ENCODE peak calls at places on chromosomes 13 and 19, in five cellular contexts. Y is CD4-positive, alpha-beta T cell; X is body of pancreas; O is right cardiac atrium; C is psoas muscle. F is an unnamed sample.

GRCh38 chr13:52001120-52001731 is 10.0 kb downstream of the ATP7B start:
- DNase-seq in C (no peak), O (no peak), X (no peak), Y (no peak), F (no peak)

GRCh38 chr19:3368848-3369336 is 2.5 kb downstream of the NFIC start:
- DNase-seq in Y (no peak), X (no peak), C (no peak), O (no peak), F (no peak)

GRCh38 chr13:65508338-65508737 is 1721.8 kb downstream of the PCDH9 start:
- DNase-seq in C (no peak), O (no peak), Y (no peak), X (no peak), F (no peak)

GRCh38 chr19:22634450-22634827 is 315 bp downstream of the ZNF492 start:
- DNase-seq in O (peak; percentile 50), X (no peak), Y (no peak), C (no peak), F (no peak)

GRCh38 chr19:41402010-41402409 is 4.4 kb downstream of the BCKDHA start:
- DNase-seq in X (no peak), O (no peak), C (no peak), Y (no peak), F (no peak)

GRCh38 chr19:4800591-4801081 is 9.1 kb downstream of the FEM1A start:
- DNase-seq in C (peak; percentile 81), X (peak; percentile 79), O (peak; percentile 69), Y (no peak), F (peak; percentile 83)

GRCh38 chr19:40689339-40690049 is 957 bp downstream of the NUMBL start:
- DNase-seq in Y (peak; percentile 40), C (peak; percentile 43), X (no peak), O (peak; percentile 81), F (peak; percentile 83)

GRCh38 chr19:38190793-38191192 is 33.2 kb downstream of the DPF1 start:
- DNase-seq in Y (no peak), O (no peak), X (no peak), C (no peak), F (no peak)

GRCh38 chr13:76349700-76350099 is 536.5 kb downstream of the KCTD12 start:
- DNase-seq in O (no peak), Y (no peak), C (no peak), X (no peak), F (no peak)

GRCh38 chr13:37657134-37657533 is 58.6 kb upstream of the POSTN start:
- DNase-seq in Y (no peak), O (no peak), C (no peak), X (no peak), F (no peak)

GRCh38 chr13:49569993-49570689 is 15.2 kb downstream of the RCBTB1 start:
- DNase-seq in O (no peak), C (no peak), X (no peak), Y (no peak), F (no peak)

GRCh38 chr19:4707956-4708650 is 15.5 kb downstream of the DPP9 start:
- DNase-seq in O (no peak), Y (no peak), X (peak; percentile 76), C (peak; percentile 66), F (no peak)

GRCh38 chr13:25329706-25330105 is 28.3 kb downstream of the NUP58 start:
- DNase-seq in C (peak; percentile 13), Y (no peak), O (no peak), X (no peak), F (no peak)

GRCh38 chr13:19962894-19963293 is 4.4 kb downstream of the ZMYM2 start:
- DNase-seq in C (no peak), Y (no peak), X (no peak), O (no peak), F (no peak)

GRCh38 chr13:46521921-46522691 is 30.9 kb upstream of the LRCH1 start:
- DNase-seq in X (no peak), Y (no peak), C (no peak), O (no peak), F (no peak)

GRCh38 chr19:16369664-16370576 is 45.3 kb downstream of the KLF2 start:
- DNase-seq in X (no peak), O (no peak), Y (peak; percentile 93), C (no peak), F (no peak)

GRCh38 chr13:39811696-39812095 is 156.2 kb downstream of the COG6 start:
- DNase-seq in O (no peak), X (no peak), C (no peak), Y (no peak), F (peak; percentile 13)

GRCh38 chr13:99289265-99289664 is 17.9 kb downstream of the GPR183 start:
- DNase-seq in C (no peak), Y (no peak), X (no peak), O (no peak), F (no peak)

GRCh38 chr19:55368106-55368505 is 2.2 kb downstream of the IL11 start:
- DNase-seq in C (no peak), O (no peak), Y (no peak), X (no peak), F (peak; percentile 65)

GRCh38 chr13:51998723-51999471 is 12.4 kb downstream of the ATP7B start:
- DNase-seq in C (no peak), O (no peak), X (no peak), Y (no peak), F (no peak)

GRCh38 chr19:18499055-18499775 is 22.7 kb downstream of the ELL start:
- DNase-seq in O (peak; percentile 44), Y (no peak), C (no peak), X (no peak), F (no peak)

GRCh38 chr13:52869050-52869449 is 20.6 kb upstream of the PCDH8 start:
- DNase-seq in Y (no peak), O (no peak), X (no peak), C (no peak), F (no peak)

DNA sequence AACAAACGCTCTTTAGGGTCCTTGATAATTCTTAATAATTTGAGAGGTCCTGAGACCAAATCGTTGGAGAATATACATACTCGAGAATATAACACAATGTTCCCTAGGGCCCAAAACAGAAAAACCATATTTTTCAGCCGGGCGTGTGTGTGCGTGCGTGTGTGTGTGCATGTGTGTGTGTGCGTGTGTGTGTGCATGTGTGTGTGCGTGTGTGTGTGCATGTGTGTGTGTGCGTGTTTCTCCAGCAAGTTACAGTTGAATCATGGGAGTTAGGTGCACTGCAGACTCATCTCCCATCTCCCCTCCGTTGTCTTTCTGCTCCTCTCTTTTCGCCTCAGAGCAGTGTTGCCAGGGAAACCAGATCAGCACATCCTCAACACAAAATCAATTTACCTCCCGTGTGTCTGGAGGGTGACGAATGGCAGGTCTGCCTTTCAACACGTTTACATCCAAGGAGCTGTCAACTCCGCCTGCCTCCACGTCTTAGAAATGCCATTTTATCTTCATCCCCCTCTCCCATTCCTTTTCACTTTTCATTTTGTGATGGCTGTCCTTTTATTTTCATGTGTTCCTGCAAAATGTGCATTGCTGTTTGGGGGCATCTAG is 8.3 kb upstream of the PNMA8B start:
- DNase-seq in Y (no peak), X (no peak), C (no peak), O (no peak), F (no peak)
- H3K27me3 ChIP-seq in Y (no peaks in the 10 kb centered on the region), X (no peaks in the 10 kb centered on the region), C (no peaks in the 10 kb centered on the region), O (no peaks in the 10 kb centered on the region), F (no peaks in the 10 kb centered on the region)

DNA sequence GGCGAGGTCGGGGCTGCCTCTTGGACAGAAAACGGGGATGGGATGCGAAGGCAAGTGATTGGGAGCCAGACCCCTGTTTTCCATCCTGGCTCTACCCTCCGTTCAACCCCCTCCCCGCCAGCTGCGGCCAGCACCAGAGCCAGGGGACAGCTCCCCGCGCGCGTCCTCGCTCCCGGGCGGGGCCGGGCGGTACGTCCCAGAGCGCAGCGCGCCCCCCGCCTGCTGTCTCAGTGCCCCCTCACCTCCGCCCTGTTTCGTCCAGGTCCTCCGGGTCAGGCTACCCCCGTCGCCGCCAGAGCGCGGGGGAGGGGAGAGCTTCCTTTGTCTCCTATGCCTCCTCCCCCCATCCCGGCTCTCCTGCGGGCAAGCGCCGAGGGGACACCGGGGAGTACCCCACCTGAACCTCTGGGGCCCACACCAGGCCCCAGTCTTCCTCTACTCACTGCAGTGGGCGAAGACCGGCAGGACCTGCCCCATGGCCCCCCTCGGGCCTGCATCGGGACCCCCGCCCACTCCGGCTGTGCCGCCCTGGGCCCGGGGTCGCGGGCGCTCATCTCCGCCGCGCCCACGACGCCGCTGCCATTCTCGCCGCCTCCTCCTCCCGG is 396 bp downstream of the RTN2 start:
- DNase-seq in O (peak; percentile 83), X (no peak), C (peak; percentile 49), Y (peak; percentile 32), F (peak; percentile 92)
- H3K27me3 ChIP-seq in O (no peaks in the 10 kb centered on the region), X (no peaks in the 10 kb centered on the region), C (peaks cover 40% of the 10 kb centered on the region), Y (peaks cover 25% of the 10 kb centered on the region), F (no peaks in the 10 kb centered on the region)

GRCh38 chr19:42596391-42597071 is 1.8 kb upstream of the CEACAM8 start:
- DNase-seq in O (peak; percentile 60), C (peak; percentile 34), X (peak; percentile 44), Y (no peak), F (peak; percentile 64)
- H3K27me3 ChIP-seq in O (no peaks in the 10 kb centered on the region), C (no peaks in the 10 kb centered on the region), X (no peaks in the 10 kb centered on the region), Y (peaks cover 6% of the 10 kb centered on the region), F (no peaks in the 10 kb centered on the region)

DNA sequence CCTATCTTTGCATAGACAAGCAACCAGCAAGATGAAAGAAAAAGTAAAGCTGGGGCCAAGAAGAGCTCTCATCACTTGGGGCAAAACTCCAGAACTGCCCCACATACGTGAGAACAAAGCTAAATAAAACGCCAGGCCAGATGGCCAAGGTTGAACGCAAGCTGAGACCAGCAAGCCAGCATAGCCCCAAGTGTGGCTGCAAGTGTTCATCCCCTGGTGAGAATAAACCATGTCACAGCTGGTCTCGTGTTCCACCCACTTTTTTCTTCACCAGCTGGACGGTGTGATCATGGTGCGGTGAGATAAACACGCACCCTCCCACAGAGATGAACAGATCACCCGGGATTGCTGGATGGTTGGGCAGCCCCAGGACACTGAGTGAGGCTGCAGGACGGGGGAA is 109.6 kb upstream of the CACNA1A start:
- DNase-seq in C (no peak), O (no peak), X (no peak), Y (no peak), F (no peak)
- H3K27me3 ChIP-seq in C (peaks cover 17% of the 10 kb centered on the region), O (no peaks in the 10 kb centered on the region), X (no peaks in the 10 kb centered on the region), Y (no peaks in the 10 kb centered on the region), F (no peaks in the 10 kb centered on the region)

GRCh38 chr19:1763648-1764292 is 10.5 kb downstream of the ONECUT3 start:
- DNase-seq in O (peak; percentile 12), C (no peak), X (no peak), Y (no peak), F (no peak)

GRCh38 chr19:1765182-1765903 is 12.0 kb downstream of the ONECUT3 start:
- DNase-seq in O (peak; percentile 28), X (no peak), C (no peak), Y (no peak), F (no peak)

GRCh38 chr19:1765904-1766799 is 12.8 kb downstream of the ONECUT3 start:
- DNase-seq in Y (no peak), X (no peak), O (peak; percentile 46), C (no peak), F (no peak)

GRCh38 chr19:1762243-1763140 is 9.2 kb downstream of the ONECUT3 start:
- DNase-seq in Y (no peak), C (no peak), O (peak; percentile 35), X (no peak), F (peak; percentile 78)

GRCh38 chr19:1764293-1764683 is 11.0 kb downstream of the ONECUT3 start:
- DNase-seq in O (peak; percentile 46), Y (no peak), X (no peak), C (no peak), F (no peak)
- H3K27me3 ChIP-seq in O (no peaks in the 10 kb centered on the region), Y (peaks cover 95% of the 10 kb centered on the region), X (no peaks in the 10 kb centered on the region), C (peaks cover 96% of the 10 kb centered on the region), F (peaks cover 19% of the 10 kb centered on the region)

F was measured in upper lobe of left lung.